ENCODE peak calls at places on chromosomes 4 and X, in eight cellular contexts. R is fibroblast of lung, H is heart right ventricle, U is left lung, L is psoas muscle, F is hepatocyte, V is colonic mucosa, M is body of pancreas. E is an unnamed sample. For H3K27me3, the result is how much of the 10 kb centered on the place peaks cover.

GRCh38 chrX:40173662-40174593 is 76.2 kb upstream of the BCOR start:
- DNase-seq in F (peak), M (peak), H (peak), L (peak), V (peak), R (no peak), U (peak), E (peak)

GRCh38 chr4:667545-667925 is 6.5 kb downstream of the ATP5ME start:
- DNase-seq in H (no peak), F (no peak), V (no peak), L (peak), M (no peak), U (peak), R (no peak), E (no peak)

GRCh38 chr4:6200011-6200921 is at the start of gene JAKMIP1:
- DNase-seq in M (peak), R (peak), H (peak), L (peak), F (peak), V (peak), U (peak), E (peak)

GRCh38 chrX:3680459-3680858 is 33.0 kb downstream of the PRKX start:
- DNase-seq in R (no peak), U (no peak), H (no peak), F (no peak), M (no peak), L (no peak), V (no peak), E (no peak)

GRCh38 chrX:118350221-118350620 is 4.3 kb downstream of the WDR44 start:
- DNase-seq in U (no peak), M (no peak), H (no peak), F (no peak), V (no peak), R (peak), L (no peak), E (peak)

GRCh38 chr4:153215976-153216375 is 11.7 kb downstream of the TRIM2 start:
- DNase-seq in M (no peak), R (peak), H (no peak), L (no peak), V (no peak), F (no peak), U (no peak), E (no peak)

GRCh38 chrX:120677017-120677652 is 47.3 kb upstream of the C1GALT1C1 start:
- DNase-seq in F (no peak), U (no peak), L (no peak), V (no peak), H (no peak), M (no peak), R (no peak), E (no peak)

GRCh38 chr4:158710814-158711213 is 12.4 kb downstream of the PPID start:
- DNase-seq in V (no peak), R (peak), L (no peak), U (no peak), F (no peak), H (no peak), M (no peak), E (no peak)

GRCh38 chr4:2796261-2797187 is 3.6 kb downstream of the SH3BP2 start:
- DNase-seq in V (peak), R (peak), U (peak), M (peak), F (peak), L (peak), H (no peak), E (no peak)

GRCh38 chrX:71632923-71633657 is 14.8 kb upstream of the CXCR3 start:
- DNase-seq in H (no peak), M (no peak), F (no peak), R (no peak), V (no peak), L (no peak), U (no peak), E (peak)

GRCh38 chr4:184814686-184815045 is 11.1 kb downstream of the ACSL1 start:
- DNase-seq in V (no peak), M (no peak), U (no peak), H (no peak), L (no peak), F (no peak), R (no peak), E (no peak)

GRCh38 chrX:15269618-15270521 is at the start of gene ASB9:
- DNase-seq in L (no peak), R (peak), V (peak), H (no peak), U (peak), M (peak), F (peak), E (peak)

GRCh38 chrX:41043950-41044349 is 41.3 kb upstream of the USP9X start:
- DNase-seq in M (no peak), F (no peak), U (no peak), L (no peak), H (no peak), R (peak), V (no peak), E (no peak)

GRCh38 chr4:76811604-76812412 is 86.1 kb downstream of the SOWAHB start:
- DNase-seq in R (peak), L (peak), F (peak), V (no peak), H (peak), U (no peak), M (no peak), E (peak)

GRCh38 chr4:74111990-74112389 is 13.0 kb upstream of the CXCL2 start:
- DNase-seq in L (no peak), V (no peak), R (peak), M (no peak), U (peak), F (no peak), H (no peak), E (peak)

GRCh38 chr4:180675368-180675675 is 1567.9 kb upstream of the TENM3 start:
- DNase-seq in L (no peak), H (no peak), R (no peak), M (no peak), V (no peak), F (no peak), U (no peak), E (no peak)

GRCh38 chr4:182653596-182653995 is 263.6 kb downstream of the DCTD start:
- DNase-seq in L (no peak), R (no peak), F (no peak), V (no peak), M (no peak), U (no peak), H (no peak), E (no peak)

GRCh38 chrX:8090482-8090881 is 80.6 kb downstream of the VCX2 start:
- DNase-seq in R (no peak), F (no peak), V (no peak), H (no peak), M (no peak), U (no peak), L (no peak), E (no peak)

GRCh38 chr4:158788608-158789007 is 19.8 kb downstream of the FNIP2 start:
- DNase-seq in F (no peak), H (no peak), R (no peak), L (no peak), M (no peak), U (no peak), V (no peak), E (no peak)

GRCh38 chr4:140243345-140243753 is 89.4 kb upstream of the MAML3 start:
- DNase-seq in R (no peak), F (peak), M (no peak), L (no peak), V (peak), U (peak), H (no peak), E (peak)

GRCh38 chrX:150219374-150220185 is 143.5 kb upstream of the MAMLD1 start:
- DNase-seq in R (peak), M (no peak), F (no peak), L (no peak), H (peak), V (no peak), U (no peak), E (no peak)

GRCh38 chr4:22237846-22238513 is 277.9 kb downstream of the ADGRA3 start:
- DNase-seq in F (peak), M (no peak), R (peak), U (no peak), H (no peak), L (no peak), V (peak), E (no peak)

GRCh38 chr4:73019462-73020047 is 50.0 kb downstream of the COX18 start:
- DNase-seq in H (no peak), R (peak), U (no peak), M (peak), F (peak), V (no peak), L (no peak), E (peak)

GRCh38 chr4:10077492-10078335 is 38.9 kb downstream of the WDR1 start:
- DNase-seq in V (peak), L (no peak), M (peak), U (peak), R (peak), F (no peak), H (no peak), E (no peak)

GRCh38 chrX:11532291-11533075 is 133.2 kb downstream of the ARHGAP6 start:
- DNase-seq in L (no peak), U (no peak), M (no peak), R (peak), V (no peak), F (peak), H (no peak), E (no peak)

GRCh38 chrX:44954562-44954961 is 81.6 kb downstream of the KDM6A start:
- DNase-seq in V (no peak), H (no peak), U (no peak), R (no peak), M (no peak), F (no peak), L (no peak), E (no peak)

GRCh38 chr4:125726121-125726520 is 411.4 kb downstream of the FAT4 start:
- DNase-seq in L (no peak), H (no peak), F (no peak), M (no peak), U (no peak), V (no peak), R (no peak), E (no peak)

GRCh38 chrX:103782640-103783039 is 6.0 kb downstream of the PLP1 start:
- DNase-seq in F (no peak), L (no peak), M (no peak), R (no peak), U (no peak), V (no peak), H (no peak), E (no peak)

GRCh38 chr4:175970072-175970471 is 95.6 kb upstream of the WDR17 start:
- DNase-seq in U (no peak), L (no peak), F (no peak), M (no peak), V (no peak), H (no peak), R (no peak), E (no peak)

GRCh38 chr4:9942921-9943600 is 78.2 kb downstream of the SLC2A9 start:
- DNase-seq in V (no peak), L (no peak), U (no peak), M (no peak), H (no peak), R (no peak), F (no peak), E (no peak)

GRCh38 chrX:10108288-10108687 is 48.5 kb upstream of the CLCN4 start:
- DNase-seq in V (no peak), M (no peak), F (no peak), R (no peak), H (no peak), L (no peak), U (no peak), E (no peak)

GRCh38 chr4:162865102-162865501 is 301.6 kb downstream of the NAF1 start:
- DNase-seq in U (no peak), F (no peak), R (no peak), L (no peak), V (no peak), H (no peak), M (no peak), E (no peak)

GRCh38 chrX:19879742-19880378 is 7.5 kb downstream of the SH3KBP1 start:
- DNase-seq in U (no peak), M (no peak), V (no peak), F (no peak), R (no peak), L (no peak), H (no peak), E (no peak)

GRCh38 chr4:183377491-183377890 is 55.3 kb upstream of the CLDN24 start:
- DNase-seq in U (no peak), F (no peak), H (no peak), V (no peak), L (no peak), R (no peak), M (no peak), E (no peak)

GRCh38 chr4:159018062-159018629 is 84.7 kb upstream of the RAPGEF2 start:
- DNase-seq in M (no peak), V (no peak), H (peak), F (no peak), U (no peak), L (no peak), R (no peak), E (no peak)

GRCh38 chrX:113580486-113580885 is 739.9 kb upstream of the AMOT start:
- DNase-seq in R (no peak), L (no peak), V (no peak), M (no peak), U (no peak), H (no peak), F (no peak), E (no peak)
- H3K27me3 ChIP-seq in R (under half), L (under half), V (under half), M (under half), U (under half), H (under half), F (under half), E (under half)

GRCh38 chrX:134753185-134754008 is 95.1 kb upstream of the PLAC1 start:
- DNase-seq in M (no peak), H (no peak), V (no peak), L (no peak), R (peak), F (no peak), U (no peak), E (peak)
- TF ChIP-seq CTCF in M (no peak), H (peak), V (no peak), L (peak), R (no peak), F (peak), U (no peak), E (peak)

DNA sequence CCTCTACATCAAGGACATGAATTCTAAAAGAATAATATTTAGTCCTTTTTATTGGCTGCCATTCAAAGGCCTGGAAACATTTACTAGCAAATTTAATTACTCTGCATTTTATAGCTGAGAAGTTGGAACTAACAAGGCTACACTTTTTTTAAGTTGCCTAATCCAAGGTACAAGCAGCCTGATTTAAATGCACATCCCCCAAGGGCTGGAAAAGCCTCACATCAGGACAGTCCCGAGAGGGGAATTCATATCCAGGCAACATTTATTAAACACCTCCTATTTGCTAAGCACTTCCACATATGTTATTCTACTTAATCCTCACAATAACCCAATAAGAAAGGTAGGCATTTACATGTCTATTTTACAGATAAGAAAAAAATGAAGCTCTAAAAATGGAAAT is 81.5 kb downstream of the HS6ST2 start:
- DNase-seq in M (no peak), H (no peak), U (no peak), R (no peak), F (no peak), L (no peak), V (no peak), E (no peak)
- H3K27me3 ChIP-seq in M (under half), H (under half), U (under half), R (under half), F (under half), L (under half), V (under half), E (under half)

GRCh38 chr4:144355809-144356757 is 215.6 kb upstream of the GYPA start:
- DNase-seq in M (no peak), L (no peak), U (peak), V (peak), F (peak), R (peak), H (no peak), E (peak)
- TF ChIP-seq CTCF in M (no peak), L (no peak), U (no peak), V (no peak), F (peak), R (no peak), H (no peak), E (peak)

E was measured in cardiac muscle cell.